ENCODE peak calls at places on chromosomes 5 and 9, in six cellular contexts. M, E, X, H, Q and J are unnamed samples.

GRCh38 chr9:127973169-127974001 is 7.4 kb downstream of the EEIG1 start:
- DNase-seq in E (no peak), H (no peak), Q (no peak), X (no peak), M (peak), J (no peak)

GRCh38 chr5:15254607-15255006 is 245.4 kb upstream of the FBXL7 start:
- DNase-seq in E (no peak), Q (no peak), H (no peak), M (no peak), X (no peak), J (no peak)

GRCh38 chr5:102931085-102931484 is 176.0 kb downstream of the PAM start:
- DNase-seq in E (no peak), M (no peak), X (no peak), H (no peak), Q (no peak), J (no peak)

GRCh38 chr5:124742983-124743533 is 3.4 kb downstream of the ZNF608 start:
- DNase-seq in M (no peak), E (no peak), H (no peak), Q (peak), X (no peak), J (no peak)

GRCh38 chr5:120682851-120683250 is 218.8 kb downstream of the PRR16 start:
- DNase-seq in E (no peak), M (no peak), Q (no peak), X (no peak), H (no peak), J (no peak)

GRCh38 chr5:119286516-119287488 is 69.0 kb upstream of the TNFAIP8 start:
- DNase-seq in H (no peak), M (no peak), E (no peak), X (no peak), Q (no peak), J (no peak)

GRCh38 chr5:151251001-151251551 is 1.9 kb upstream of the GM2A start:
- DNase-seq in X (peak), M (peak), H (no peak), Q (no peak), E (no peak), J (peak)

GRCh38 chr9:124045076-124045829 is 33.7 kb downstream of the LHX2 start:
- DNase-seq in M (peak), Q (peak), X (no peak), H (no peak), E (peak), J (no peak)

GRCh38 chr5:31196309-31196708 is 2.8 kb downstream of the CDH6 start:
- DNase-seq in M (no peak), Q (peak), E (peak), X (no peak), H (no peak), J (no peak)

GRCh38 chr5:139392678-139393496 is 2.0 kb downstream of the PROB1 start:
- DNase-seq in H (peak), M (peak), Q (no peak), E (peak), X (peak), J (peak)

GRCh38 chr9:2192356-2192979 is 177.3 kb downstream of the SMARCA2 start:
- DNase-seq in M (no peak), H (no peak), E (no peak), X (no peak), Q (no peak), J (no peak)

GRCh38 chr5:174732040-174733020 is 7.9 kb downstream of the MSX2 start:
- DNase-seq in X (no peak), Q (no peak), E (no peak), H (no peak), M (no peak), J (no peak)

GRCh38 chr9:14315754-14316573 is 2.0 kb upstream of the NFIB start:
- DNase-seq in H (peak), M (peak), X (no peak), Q (no peak), E (peak), J (no peak)

GRCh38 chr5:6675784-6676499 is 37.3 kb upstream of the TENT4A start:
- DNase-seq in M (no peak), Q (no peak), H (no peak), X (no peak), E (no peak), J (no peak)

GRCh38 chr5:34676409-34676808 is 20.3 kb downstream of the RAI14 start:
- DNase-seq in E (no peak), Q (no peak), X (no peak), M (no peak), H (no peak), J (no peak)

GRCh38 chr5:145971701-145972100 is 35.3 kb downstream of the SH3RF2 start:
- DNase-seq in X (no peak), H (no peak), M (no peak), E (no peak), Q (no peak), J (no peak)

GRCh38 chr5:67077296-67077695 is 119.3 kb downstream of the CD180 start:
- DNase-seq in H (no peak), Q (no peak), E (no peak), X (no peak), M (no peak), J (no peak)

GRCh38 chr5:125704888-125705287 is 718.3 kb upstream of the GRAMD2B start:
- DNase-seq in Q (no peak), X (no peak), M (no peak), E (no peak), H (no peak), J (no peak)

GRCh38 chr9:137278061-137278912 is 761 bp downstream of the TOR4A start:
- DNase-seq in X (no peak), M (peak), E (no peak), Q (no peak), H (no peak), J (no peak)

GRCh38 chr5:31944683-31945445 is 229.3 kb downstream of the GOLPH3 start:
- DNase-seq in M (no peak), X (no peak), E (no peak), Q (no peak), H (no peak), J (no peak)

GRCh38 chr5:164876793-164877192 is 1371.4 kb downstream of the MAT2B start:
- DNase-seq in E (no peak), Q (no peak), H (no peak), X (no peak), M (no peak), J (no peak)